ENCODE peak calls at places on chromosomes 7 and 10, in four cellular contexts. C is neuronal stem cell, I is IMR-90, T is astrocyte of the spinal cord. J is an unnamed sample.
A peak's percentile ranks its signal among the peaks of the same experiment; 100 is the strongest.

GRCh38 chr10:62911210-62911963 is 95.2 kb upstream of the EGR2 start:
- DNase-seq in C (peak; percentile 46), I (no peak), T (no peak), J (no peak)

GRCh38 chr10:118276727-118277126 is 65.4 kb downstream of the FAM204A start:
- DNase-seq in C (no peak), I (no peak), T (no peak), J (no peak)

GRCh38 chr7:153406486-153406872 is 645.7 kb upstream of the DPP6 start:
- DNase-seq in C (no peak), I (no peak), T (no peak), J (no peak)

GRCh38 chr10:22686347-22686746 is 28.0 kb downstream of the PIP4K2A start:
- DNase-seq in C (no peak), I (no peak), T (no peak), J (no peak)

GRCh38 chr7:69942557-69942956 is 344.3 kb downstream of the AUTS2 start:
- DNase-seq in C (no peak), I (no peak), T (no peak), J (no peak)

GRCh38 chr10:6045600-6046457 is 16.3 kb downstream of the IL2RA start:
- DNase-seq in C (no peak), I (no peak), T (no peak), J (no peak)

GRCh38 chr7:16078076-16078952 is 343.0 kb downstream of the CRPPA start:
- DNase-seq in C (peak; percentile 61), I (peak; percentile 64), T (peak; percentile 75), J (no peak)

GRCh38 chr10:94858022-94858421 is 80.4 kb upstream of the CYP2C9 start:
- DNase-seq in C (no peak), I (no peak), T (no peak), J (no peak)

GRCh38 chr7:78510580-78511188 is 712.1 kb downstream of the PHTF2 start:
- DNase-seq in C (peak; percentile 31), I (peak; percentile 67), T (peak; percentile 51), J (no peak)

GRCh38 chr7:46386428-46387399 is 465.6 kb upstream of the IGFBP3 start:
- DNase-seq in C (no peak), I (peak; percentile 4), T (peak; percentile 9), J (no peak)

GRCh38 chr10:101901340-101901739 is 57.7 kb upstream of the KCNIP2 start:
- DNase-seq in C (no peak), I (no peak), T (no peak), J (no peak)

GRCh38 chr10:71582019-71582418 is 137.6 kb downstream of the C10orf105 start:
- DNase-seq in C (peak; percentile 23), I (peak; percentile 49), T (peak; percentile 52), J (peak; percentile 53)

GRCh38 chr10:127563718-127564553 is 14.8 kb downstream of the NPS start:
- DNase-seq in C (no peak), I (no peak), T (no peak), J (no peak)

GRCh38 chr10:63600540-63600939 is 79.3 kb downstream of the REEP3 start:
- DNase-seq in C (no peak), I (no peak), T (no peak), J (no peak)

GRCh38 chr7:3089493-3089892 is 45.8 kb upstream of the CARD11 start:
- DNase-seq in C (peak; percentile 21), I (peak; percentile 6), T (peak; percentile 5), J (no peak)

GRCh38 chr7:102872460-102872859 is 40.3 kb upstream of the LRRC17 start:
- DNase-seq in C (no peak), I (peak; percentile 98), T (peak; percentile 99), J (no peak)

GRCh38 chr7:12954374-12954773 is 266.9 kb downstream of the ARL4A start:
- DNase-seq in C (no peak), I (no peak), T (no peak), J (no peak)

GRCh38 chr7:140922741-140923345 is 1.9 kb downstream of the BRAF start:
- DNase-seq in C (no peak), I (no peak), T (no peak), J (no peak)

GRCh38 chr10:62433181-62433692 is 59.1 kb downstream of the ZNF365 start:
- DNase-seq in C (no peak), I (peak; percentile 97), T (peak; percentile 97), J (peak; percentile 57)

GRCh38 chr10:121455377-121455776 is 142.9 kb downstream of the FGFR2 start:
- DNase-seq in C (no peak), I (no peak), T (no peak), J (no peak)

GRCh38 chr7:7867835-7868234 is 100.8 kb upstream of the GLCCI1 start:
- DNase-seq in C (no peak), I (no peak), T (no peak), J (no peak)

GRCh38 chr7:124992881-124993562 is 63.4 kb upstream of the POT1 start:
- DNase-seq in C (no peak), I (peak; percentile 92), T (peak; percentile 89), J (no peak)

GRCh38 chr10:31896972-31897384 is 31.7 kb downstream of the ARHGAP12 start:
- DNase-seq in C (no peak), I (peak; percentile 69), T (peak; percentile 78), J (no peak)
- H3K4me3 ChIP-seq in C (no peak overlapping the region), I (no peak overlapping the region), T (no peak overlapping the region), J (no peak overlapping the region)

GRCh38 chr10:14605231-14605925 is 169.3 kb downstream of the FAM107B start:
- DNase-seq in C (no peak), I (peak; percentile 78), T (peak; percentile 39), J (peak; percentile 41)
- H3K4me3 ChIP-seq in C (no peak overlapping the region), I (peak overlapping the region; percentile 67), T (peak overlapping the region; percentile 57), J (peak overlapping the region; percentile 82)

DNA sequence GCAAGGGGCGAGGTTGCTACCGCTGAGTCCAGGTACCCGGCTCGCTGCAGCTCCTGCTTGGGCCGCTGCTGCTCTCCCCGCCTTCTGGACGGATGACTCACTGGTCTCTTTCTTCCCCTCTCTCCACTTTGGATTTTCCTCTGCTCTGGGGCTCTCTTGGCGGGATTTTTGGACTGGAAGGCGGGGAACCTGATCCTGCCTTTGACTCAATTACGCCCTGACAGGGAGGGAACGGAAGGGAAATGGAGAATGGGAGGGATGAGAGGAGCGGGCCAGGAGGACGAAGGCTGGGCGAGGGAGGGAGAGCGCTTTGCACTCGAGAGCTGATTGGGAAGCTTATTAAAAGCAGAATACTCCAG is at the start of gene PTN:
- DNase-seq in C (peak; percentile 78), I (peak; percentile 79), T (peak; percentile 67), J (peak; percentile 74)
- H3K4me3 ChIP-seq in C (peak within 1 kb of the TSS; percentile 72), I (peak within 1 kb of the TSS; percentile 79), T (peak within 1 kb of the TSS; percentile 62), J (peak within 1 kb of the TSS; percentile 66)

DNA sequence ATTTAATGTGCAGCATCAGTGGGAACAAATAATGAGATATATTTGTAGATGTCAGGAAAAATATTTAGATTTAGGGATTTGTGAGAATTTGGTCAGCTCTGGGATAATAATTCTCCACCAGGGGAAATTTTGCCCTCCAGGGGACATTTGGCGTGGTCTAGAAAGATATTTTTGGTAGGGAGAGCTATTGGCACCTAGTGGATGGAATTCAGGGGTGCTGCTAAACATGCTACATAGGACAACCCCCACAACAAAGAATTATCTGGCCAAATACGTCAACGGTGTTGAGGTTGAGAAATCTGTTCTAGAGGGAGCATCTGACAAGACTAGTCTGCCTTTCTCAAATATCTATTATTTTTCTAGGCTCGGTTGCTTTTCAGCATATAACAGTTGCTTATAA is 2.1 kb downstream of the ADK start:
- DNase-seq in C (no peak), I (peak; percentile 66), T (peak; percentile 25), J (no peak)
- H3K4me3 ChIP-seq in C (no peak overlapping the region), I (no peak overlapping the region), T (no peak overlapping the region), J (no peak overlapping the region)

J was measured in kidney.